ENCODE peak calls at places on chromosomes 12 and 14, in four cellular contexts. W is transverse colon, T is H1, F is fibroblast of lung. J is an unnamed sample.
A peak's percentile ranks its signal among the peaks of the same experiment; 100 is the strongest.

GRCh38 chr12:47270782-47271664 is 191.3 kb upstream of the AMIGO2 start:
- DNase-seq in T (no peak), F (peak; percentile 97), W (no peak), J (no peak)

GRCh38 chr12:132324841-132325732 is 4.3 kb downstream of the GALNT9 start:
- DNase-seq in F (no peak), T (no peak), W (no peak), J (peak; percentile 44)

GRCh38 chr14:20855652-20856291 is 35.4 kb upstream of the RNASE3 start:
- DNase-seq in F (peak; percentile 53), T (peak; percentile 29), W (peak; percentile 57), J (peak; percentile 81)

GRCh38 chr12:125110641-125111360 is 45.6 kb downstream of the AACS start:
- DNase-seq in F (peak; percentile 28), W (no peak), T (no peak), J (no peak)

GRCh38 chr12:11650697-11651281 is 1.3 kb downstream of the ETV6 start:
- DNase-seq in W (peak; percentile 15), T (no peak), F (peak; percentile 42), J (no peak)

GRCh38 chr12:127655691-127656090 is 611.3 kb upstream of the TMEM132C start:
- DNase-seq in W (no peak), F (peak; percentile 97), T (no peak), J (no peak)

GRCh38 chr12:20716037-20716436 is 20.9 kb downstream of the SLCO1C1 start:
- DNase-seq in W (peak; percentile 28), T (peak; percentile 13), F (no peak), J (peak; percentile 67)

GRCh38 chr14:105733081-105734065 is 207.0 kb downstream of the TMEM121 start:
- DNase-seq in F (no peak), W (no peak), T (no peak), J (no peak)

GRCh38 chr14:64478634-64479250 is 13.4 kb downstream of the AKAP5 start:
- DNase-seq in F (peak; percentile 11), T (no peak), W (no peak), J (no peak)
- TF ChIP-seq CTCF in F (no peak), T (no peak), W (peak; percentile 47), J (no peak)

GRCh38 chr14:101151930-101152310 is 248.4 kb upstream of the RTL1 start:
- DNase-seq in W (no peak), F (no peak), T (no peak), J (no peak)
- H3K4me3 ChIP-seq in W (no peak overlapping the region), F (no peak overlapping the region), T (no peak overlapping the region), J (no peak overlapping the region)

GRCh38 chr14:68984686-68985085 is 5.6 kb upstream of the ACTN1 start:
- DNase-seq in W (no peak), F (no peak), T (no peak), J (no peak)

GRCh38 chr14:68983210-68983609 is 4.1 kb upstream of the ACTN1 start:
- DNase-seq in W (no peak), F (no peak), T (no peak), J (no peak)

GRCh38 chr14:68986225-68986624 is 7.1 kb upstream of the ACTN1 start:
- DNase-seq in W (no peak), T (no peak), F (no peak), J (no peak)

GRCh38 chr14:68987653-68988036 is 8.5 kb upstream of the ACTN1 start:
- DNase-seq in F (no peak), T (no peak), W (no peak), J (no peak)

GRCh38 chr14:68986926-68987652 is 8.0 kb upstream of the ACTN1 start:
- DNase-seq in T (no peak), W (no peak), F (no peak), J (no peak)
- H3K4me1 ChIP-seq in T (peaks cover 2% of the 10 kb centered on the region), W (no peaks in the 10 kb centered on the region), F (peaks cover 12% of the 10 kb centered on the region), J (no peaks in the 10 kb centered on the region)

DNA sequence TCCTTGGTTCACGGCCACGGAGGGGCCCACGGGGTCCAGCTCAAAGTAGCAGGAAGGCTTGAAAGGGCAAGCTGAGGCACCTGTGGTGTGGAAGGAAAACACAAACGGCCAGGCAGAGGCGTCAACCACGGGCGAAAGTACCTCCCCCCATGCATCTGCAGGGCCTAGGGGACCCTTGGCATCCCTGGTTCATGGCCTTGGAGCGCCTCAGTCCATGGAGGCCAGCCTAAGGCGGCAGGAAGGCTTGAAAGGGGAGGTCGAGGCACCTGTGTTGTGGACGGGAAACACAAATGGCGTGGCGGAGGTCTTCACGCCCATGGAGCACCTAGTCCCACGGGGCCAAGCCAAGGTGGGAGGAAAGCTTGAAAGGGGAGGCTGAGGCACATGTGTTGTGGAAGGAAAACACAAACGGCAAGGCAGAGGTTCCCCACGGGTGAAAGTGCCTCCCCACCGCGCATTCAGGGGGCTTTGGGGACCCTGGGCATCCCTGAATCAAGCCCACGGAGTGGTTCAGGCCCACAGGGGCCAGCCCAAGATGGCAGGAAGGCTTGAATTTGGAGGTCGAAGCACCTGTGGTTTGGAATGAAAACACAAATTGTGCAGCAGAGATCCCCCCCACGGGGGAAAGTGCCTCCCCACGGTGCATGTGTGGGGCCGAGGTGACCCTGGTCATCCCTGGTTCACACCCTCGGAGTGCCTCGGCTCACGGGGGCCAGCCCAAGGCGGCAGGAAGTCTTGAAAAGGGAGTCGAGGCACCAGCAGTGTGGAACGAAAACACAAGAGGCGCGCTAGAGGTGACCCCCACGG is 380.8 kb downstream of the ALG10 start:
- DNase-seq in T (no peak), F (no peak), W (peak; percentile 3), J (peak; percentile 7)
- TF ChIP-seq CTCF in T (no peak), F (no peak), W (no peak), J (no peak)

GRCh38 chr12:58917699-58918334 is 2.5 kb downstream of the LRIG3 start:
- DNase-seq in T (no peak), W (no peak), F (peak; percentile 47), J (no peak)
- H3K4me3 ChIP-seq in T (no peak overlapping the region), W (peak overlapping the region; percentile 81), F (peak overlapping the region; percentile 86), J (peak overlapping the region; percentile 79)